ENCODE peak calls at places on chromosomes 1 and 21, in four cellular contexts. L is A549, X is K562, M is HepG2. A is an unnamed sample.

GRCh38 chr1:193115629-193116227 is 6.1 kb upstream of the CDC73 start:
- DNase-seq in L (peak; percentile 92), X (peak; percentile 35), M (peak; percentile 87), A (no peak)

GRCh38 chr1:36847761-36848160 is 186.6 kb downstream of the GRIK3 start:
- DNase-seq in L (no peak), X (no peak), M (no peak), A (peak; percentile 51)

GRCh38 chr1:212455406-212456165 is 22.9 kb downstream of the NENF start:
- DNase-seq in L (peak; percentile 80), X (peak; percentile 88), M (peak; percentile 58), A (peak; percentile 93)

GRCh38 chr1:1625404-1625775 is 6.6 kb upstream of the MMP23B start:
- DNase-seq in L (no peak), X (no peak), M (no peak), A (no peak)

GRCh38 chr1:153548722-153549695 is at the start of gene S100A3:
- DNase-seq in L (peak; percentile 89), X (no peak), M (no peak), A (no peak)

GRCh38 chr1:163668472-163668871 is 346.7 kb downstream of the NUF2 start:
- DNase-seq in L (no peak), X (no peak), M (no peak), A (no peak)

GRCh38 chr21:45996311-45997204 is 15.0 kb downstream of the COL6A1 start:
- DNase-seq in L (no peak), X (no peak), M (no peak), A (no peak)

GRCh38 chr1:153387001-153387400 is 3.9 kb downstream of the S100A8 start:
- DNase-seq in L (no peak), X (no peak), M (no peak), A (no peak)

GRCh38 chr1:41362749-41363631 is 1.8 kb downstream of the FOXO6 start:
- DNase-seq in L (no peak), X (no peak), M (no peak), A (no peak)

GRCh38 chr21:31329431-31330143 is 14.5 kb downstream of the TIAM1 start:
- DNase-seq in L (no peak), X (no peak), M (no peak), A (no peak)

GRCh38 chr1:217435159-217435558 is 195.7 kb downstream of the GPATCH2 start:
- DNase-seq in L (no peak), X (no peak), M (no peak), A (no peak)

GRCh38 chr1:217432339-217432738 is 198.6 kb downstream of the GPATCH2 start:
- DNase-seq in L (no peak), X (no peak), M (no peak), A (no peak)

GRCh38 chr1:217425528-217425927 is 205.4 kb downstream of the GPATCH2 start:
- DNase-seq in L (no peak), X (no peak), M (no peak), A (no peak)

GRCh38 chr1:217433664-217434063 is 197.2 kb downstream of the GPATCH2 start:
- DNase-seq in L (no peak), X (no peak), M (no peak), A (no peak)

GRCh38 chr1:217431395-217431794 is 199.5 kb downstream of the GPATCH2 start:
- DNase-seq in L (no peak), X (no peak), M (no peak), A (no peak)
- TF ChIP-seq NR3C1 in L (no peak), X (no peak), M (no peak), A (no peak)

DNA sequence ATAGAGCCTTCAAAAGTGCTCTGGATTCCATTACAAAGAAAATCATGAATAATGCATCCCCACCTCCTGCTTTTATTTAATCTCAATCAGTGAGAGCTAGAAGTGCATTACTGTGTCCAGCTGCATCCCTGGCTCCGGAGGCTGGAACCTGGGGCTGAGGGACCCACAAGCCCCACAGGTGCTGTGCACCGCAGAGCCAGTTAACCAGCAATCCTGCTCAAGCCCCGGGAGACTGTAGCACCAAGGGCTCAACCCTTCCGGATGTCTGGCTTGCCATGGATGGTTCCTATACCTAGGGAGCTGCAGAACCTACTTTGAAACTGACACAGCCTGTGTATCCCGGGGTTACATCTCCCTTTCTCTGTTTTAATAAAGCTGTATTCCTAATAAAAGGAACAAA is 456.0 kb upstream of the RUNX1 start:
- DNase-seq in L (no peak), X (no peak), M (no peak), A (peak; percentile 18)
- TF ChIP-seq NR3C1 in L (no peak), X (no peak), M (no peak), A (no peak)

GRCh38 chr1:19080715-19081114 is 124.2 kb upstream of the IFFO2 start:
- DNase-seq in L (no peak), X (no peak), M (no peak), A (no peak)
- TF ChIP-seq NR3C1 in L (no peak), X (no peak), M (no peak), A (no peak)

DNA sequence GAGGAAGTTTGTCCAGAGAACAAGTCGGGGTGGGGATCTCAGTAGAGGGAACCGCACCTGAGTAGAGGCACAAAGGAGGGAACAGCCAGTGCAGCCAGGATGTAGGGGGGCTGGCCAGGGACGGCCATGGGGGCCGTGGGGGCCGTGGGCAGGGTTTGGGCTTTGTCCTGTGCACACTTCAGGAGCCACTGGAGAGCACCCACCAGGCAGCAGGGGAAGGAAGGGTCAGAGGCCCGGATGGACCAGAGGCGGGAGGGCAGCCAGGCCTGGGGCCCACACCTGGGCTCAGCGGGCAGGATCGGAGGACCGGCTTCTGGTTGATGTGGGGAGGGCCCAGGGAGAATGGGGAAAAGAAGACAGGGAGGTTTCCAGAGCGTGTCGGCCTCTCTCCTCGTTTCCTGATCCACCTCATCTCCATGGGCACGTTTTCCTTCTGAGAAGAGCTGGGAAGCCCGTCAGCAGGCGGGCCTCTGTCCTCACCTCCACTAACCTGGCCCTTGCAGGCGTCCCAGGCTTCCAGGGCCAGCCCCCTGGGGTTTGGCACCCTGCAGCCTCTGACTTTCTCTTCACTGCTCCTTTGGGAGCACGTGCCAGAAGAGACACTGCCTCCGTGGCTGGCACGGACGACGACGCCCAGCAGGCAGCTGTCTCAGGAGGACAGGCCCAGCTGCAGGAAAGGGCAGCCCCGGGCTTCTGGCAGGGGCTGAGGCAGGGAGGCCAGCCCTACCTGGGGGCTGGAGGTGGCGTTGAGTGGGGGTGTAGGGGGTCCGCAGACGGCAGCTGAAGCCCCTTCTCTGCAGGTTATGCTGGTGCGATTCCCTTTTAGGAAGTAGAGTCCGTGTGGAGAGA is 16.8 kb upstream of the PDXK start:
- DNase-seq in L (no peak), X (no peak), M (no peak), A (no peak)
- TF ChIP-seq NR3C1 in L (no peak), X (no peak), M (no peak), A (no peak)

GRCh38 chr1:186617860-186618780 is 62.1 kb downstream of the PTGS2 start:
- DNase-seq in L (peak; percentile 67), X (no peak), M (no peak), A (no peak)

GRCh38 chr1:186620526-186620925 is 59.7 kb downstream of the PTGS2 start:
- DNase-seq in L (no peak), X (no peak), M (no peak), A (no peak)

GRCh38 chr1:186623547-186623946 is 56.7 kb downstream of the PTGS2 start:
- DNase-seq in L (no peak), X (no peak), M (no peak), A (no peak)

GRCh38 chr1:186626533-186626932 is 53.7 kb downstream of the PTGS2 start:
- DNase-seq in L (no peak), X (no peak), M (no peak), A (no peak)

DNA sequence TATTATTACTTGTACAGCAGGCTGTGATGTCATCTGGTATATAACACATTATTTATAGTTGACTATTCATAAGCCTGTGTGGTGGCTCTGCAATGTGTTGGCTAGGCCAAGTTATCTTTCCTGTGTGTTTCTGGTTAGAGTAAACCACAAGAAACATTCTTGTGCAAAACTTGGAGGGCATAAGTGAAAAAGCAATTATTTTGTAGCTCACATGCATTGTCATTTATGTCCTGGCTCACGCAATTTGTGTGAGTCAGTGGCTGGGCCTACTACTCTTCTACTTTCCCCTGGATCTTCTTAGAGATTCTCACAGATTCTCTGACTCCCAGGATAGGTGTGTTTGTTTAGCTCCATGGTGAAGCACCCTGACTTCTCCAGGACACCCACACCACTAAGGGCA is 59.3 kb downstream of the PTGS2 start:
- DNase-seq in L (no peak), X (no peak), M (no peak), A (no peak)
- TF ChIP-seq NR3C1 in L (no peak), X (no peak), M (no peak), A (no peak)

GRCh38 chr21:42656872-42657271 is 3.5 kb downstream of the PDE9A start:
- DNase-seq in L (no peak), X (no peak), M (no peak), A (no peak)

GRCh38 chr21:42655797-42656770 is 2.7 kb downstream of the PDE9A start:
- DNase-seq in L (no peak), X (no peak), M (no peak), A (peak; percentile 52)

GRCh38 chr21:42653492-42654061 is at the start of gene PDE9A:
- DNase-seq in L (no peak), X (peak; percentile 82), M (no peak), A (peak; percentile 65)

GRCh38 chr21:42654179-42654912 is 925 bp downstream of the PDE9A start:
- DNase-seq in L (peak; percentile 26), X (no peak), M (peak; percentile 30), A (no peak)

GRCh38 chr21:42654913-42655796 is 1.7 kb downstream of the PDE9A start:
- DNase-seq in L (no peak), X (no peak), M (no peak), A (no peak)
- TF ChIP-seq NR3C1 in L (no peak), X (no peak), M (no peak), A (no peak)

DNA sequence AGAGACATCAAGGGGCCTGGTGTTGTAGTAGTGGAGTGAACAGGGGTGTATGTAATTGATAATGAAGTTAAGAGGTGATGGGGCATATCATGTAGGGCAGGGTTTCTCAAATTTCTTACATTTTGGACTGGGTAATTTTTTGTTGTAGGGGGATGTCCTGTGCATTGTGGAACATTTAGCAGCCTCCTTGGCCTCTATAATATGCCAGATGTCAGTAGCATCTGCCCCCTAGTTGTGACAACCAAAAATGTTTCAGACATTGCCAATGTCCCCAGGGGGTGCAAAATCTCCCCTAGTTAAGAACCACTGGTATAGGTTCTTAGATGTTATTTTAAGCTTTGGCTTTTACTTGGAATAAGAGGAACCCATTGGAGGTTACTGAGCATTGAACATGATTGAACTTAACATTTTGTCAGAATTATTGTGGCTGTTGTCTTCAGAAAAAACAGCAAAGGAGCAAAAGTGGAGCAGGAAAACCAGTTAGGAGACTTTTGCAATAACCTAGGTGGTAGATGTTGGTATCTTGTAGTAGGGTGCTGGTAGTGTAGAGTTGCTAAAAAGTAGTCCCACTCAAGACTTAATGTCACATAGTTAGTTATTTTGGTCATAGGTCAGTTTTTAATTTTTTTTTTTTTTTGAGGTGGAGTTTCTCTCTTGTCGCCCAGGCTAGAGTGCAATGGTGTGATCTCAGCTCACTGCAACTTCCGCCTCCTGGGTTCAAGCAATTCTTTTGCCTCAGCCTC is 6.2 kb downstream of the ZNF326 start:
- DNase-seq in L (peak; percentile 17), X (peak; percentile 27), M (no peak), A (no peak)
- TF ChIP-seq NR3C1 in L (no peak), X (no peak), M (no peak), A (no peak)

GRCh38 chr1:63592536-63593302 is 492 bp upstream of the PGM1 start:
- DNase-seq in L (no peak), X (no peak), M (peak; percentile 66), A (no peak)

GRCh38 chr1:63593303-63593886 is at the start of gene PGM1:
- DNase-seq in L (peak; percentile 76), X (no peak), M (peak; percentile 49), A (peak; percentile 79)

GRCh38 chr1:63590161-63590560 is 3.0 kb upstream of the PGM1 start:
- DNase-seq in L (no peak), X (no peak), M (no peak), A (no peak)

GRCh38 chr1:63595435-63595834 is 2.2 kb downstream of the PGM1 start:
- DNase-seq in L (no peak), X (no peak), M (no peak), A (no peak)

GRCh38 chr1:63593887-63594617 is 841 bp downstream of the PGM1 start:
- DNase-seq in L (peak; percentile 80), X (no peak), M (peak; percentile 21), A (peak; percentile 80)
- TF ChIP-seq NR3C1 in L (no peak), X (no peak), M (no peak), A (no peak)

A was measured in WTC11.